ENCODE peak calls at places on chromosomes 6 and 20, in eight cellular contexts. G is stimulated activated CD4-positive, alpha-beta T cell treated with anti-CD3 and anti-CD28 coated beads, Interleukin-2, amount 100 ng/mL, for 24 hours; P is activated naive CD4-positive, alpha-beta T cell treated with anti-CD3 and anti-CD28 coated beads, Interleukin-2, amount 50 U/mL, for 16 hours; L is CD4-positive, alpha-beta T cell; O is hippocampal formation; Z is SW480; V is brain microvascular endothelial cell; C is AG08396. K is an unnamed sample.

GRCh38 chr6:124132256-124132655 is 328.6 kb downstream of the NKAIN2 start:
- DNase-seq in O (no peak), P (no peak), C (no peak), L (no peak), V (no peak), Z (peak; percentile 40), G (no peak), K (no peak)

GRCh38 chr6:75528423-75528822 is 34.8 kb upstream of the FILIP1 start:
- DNase-seq in Z (no peak), G (no peak), P (no peak), C (no peak), V (no peak), O (no peak), L (no peak), K (no peak)

GRCh38 chr6:149166747-149167146 is 150.8 kb upstream of the TAB2 start:
- DNase-seq in O (no peak), L (no peak), P (no peak), G (no peak), V (no peak), Z (no peak), C (no peak), K (peak; percentile 88)

GRCh38 chr20:3646651-3647050 is 16.5 kb downstream of the GFRA4 start:
- DNase-seq in L (no peak), P (no peak), G (no peak), O (no peak), C (no peak), V (peak; percentile 51), Z (peak; percentile 77), K (no peak)

GRCh38 chr6:30683980-30684338 is 2.5 kb downstream of the PPP1R18 start:
- DNase-seq in G (no peak), C (no peak), O (no peak), L (no peak), V (no peak), Z (no peak), P (no peak), K (no peak)

GRCh38 chr6:81708306-81708705 is 44.2 kb downstream of the TENT5A start:
- DNase-seq in P (no peak), C (no peak), L (no peak), V (peak; percentile 18), O (no peak), G (no peak), Z (no peak), K (no peak)

GRCh38 chr6:89273816-89274215 is 41.3 kb downstream of the GABRR2 start:
- DNase-seq in G (no peak), L (no peak), O (no peak), V (no peak), P (no peak), Z (no peak), C (no peak), K (no peak)

GRCh38 chr20:51220293-51220706 is 197.4 kb upstream of the KCNG1 start:
- DNase-seq in V (no peak), P (peak; percentile 61), Z (no peak), L (peak; percentile 25), C (peak; percentile 66), G (peak; percentile 68), O (no peak), K (no peak)

GRCh38 chr6:159212026-159212425 is 42.8 kb downstream of the FNDC1 start:
- DNase-seq in V (no peak), C (no peak), Z (no peak), G (no peak), P (no peak), O (no peak), L (no peak), K (peak; percentile 25)

GRCh38 chr6:33323623-33323948 is 6.0 kb upstream of the ZBTB22 start:
- DNase-seq in G (no peak), C (no peak), O (no peak), V (no peak), Z (no peak), L (no peak), P (no peak), K (peak; percentile 52)

GRCh38 chr6:4637691-4638433 is 138.3 kb upstream of the CDYL start:
- DNase-seq in O (no peak), C (peak; percentile 53), L (no peak), Z (no peak), V (peak; percentile 80), P (peak; percentile 39), G (peak; percentile 52), K (no peak)

GRCh38 chr20:62830821-62831220 is 14.0 kb downstream of the COL9A3 start:
- DNase-seq in G (no peak), V (no peak), C (no peak), P (no peak), O (no peak), Z (no peak), L (no peak), K (no peak)

GRCh38 chr6:130396722-130397121 is 30.9 kb downstream of the TMEM200A start:
- DNase-seq in L (no peak), V (no peak), G (no peak), C (no peak), O (no peak), Z (no peak), P (no peak), K (no peak)

GRCh38 chr6:66179363-66179762 is 472.3 kb upstream of the EYS start:
- DNase-seq in Z (no peak), L (no peak), O (no peak), C (no peak), G (no peak), V (no peak), P (no peak), K (no peak)

GRCh38 chr6:149132336-149132735 is 185.2 kb upstream of the TAB2 start:
- DNase-seq in Z (no peak), G (no peak), P (no peak), O (no peak), L (no peak), C (no peak), V (no peak), K (no peak)

GRCh38 chr6:79672631-79673065 is 41.5 kb downstream of the SH3BGRL2 start:
- DNase-seq in P (no peak), G (no peak), C (peak; percentile 8), L (no peak), Z (peak; percentile 45), V (peak; percentile 8), O (no peak), K (no peak)

GRCh38 chr6:33540768-33541167 is 39.3 kb downstream of the BAK1 start:
- DNase-seq in Z (no peak), P (no peak), G (no peak), V (no peak), L (no peak), C (no peak), O (no peak), K (no peak)

GRCh38 chr20:64104667-64105451 is 2.5 kb downstream of the NPBWR2 start:
- DNase-seq in V (no peak), Z (no peak), O (no peak), G (peak; percentile 15), C (no peak), L (no peak), P (no peak), K (no peak)

GRCh38 chr20:1446536-1446935 is 20.1 kb downstream of the NSFL1C start:
- DNase-seq in L (no peak), G (no peak), P (no peak), Z (no peak), C (no peak), V (no peak), O (no peak), K (no peak)

GRCh38 chr6:21893778-21894177 is 300.2 kb downstream of the SOX4 start:
- DNase-seq in C (no peak), Z (no peak), P (no peak), G (no peak), O (no peak), V (no peak), L (no peak), K (no peak)

GRCh38 chr6:118617350-118617957 is 33.9 kb downstream of the CEP85L start:
- DNase-seq in L (no peak), C (no peak), P (no peak), Z (no peak), G (no peak), V (no peak), O (no peak), K (no peak)

GRCh38 chr6:152605901-152606390 is 31.2 kb downstream of the SYNE1 start:
- DNase-seq in L (no peak), P (no peak), O (no peak), Z (no peak), V (no peak), C (no peak), G (no peak), K (no peak)